ENCODE peak calls at places on chromosomes 5 and 9, in six cellular contexts. Y is sciatic nerve; G is activated CD8-positive, alpha-beta memory T cell treated with anti-CD3 and anti-CD28 coated beads, Interleukin-2, amount 10 ng/mL, durations not matched to agents 7 days and 5 days; L is heart right ventricle; J is left lobe of liver; P is omental fat pad. C is an unnamed sample.

GRCh38 chr9:88829276-88829675 is 162.0 kb upstream of the S1PR3 start:
- ATAC-seq in Y (no peak), J (no peak), L (no peak), G (peak), P (no peak), C (peak)

GRCh38 chr5:57338068-57338848 is 144.4 kb downstream of the ACTBL2 start:
- ATAC-seq in J (peak), G (no peak), P (no peak), L (no peak), Y (no peak), C (peak)

GRCh38 chr5:107933326-107933725 is 262.6 kb upstream of the EFNA5 start:
- ATAC-seq in P (no peak), G (no peak), L (no peak), Y (no peak), J (no peak), C (no peak)

GRCh38 chr9:136316271-136316751 is 11.0 kb upstream of the GPSM1 start:
- ATAC-seq in P (no peak), L (no peak), G (peak), Y (no peak), J (no peak), C (no peak)

GRCh38 chr5:83721878-83722779 is 1.5 kb upstream of the HAPLN1 start:
- ATAC-seq in L (peak), G (peak), Y (peak), P (peak), J (peak), C (peak)

GRCh38 chr5:2709996-2710689 is 41.3 kb downstream of the IRX2 start:
- ATAC-seq in G (no peak), P (no peak), Y (no peak), J (no peak), L (no peak), C (no peak)

GRCh38 chr9:76203373-76203772 is 190.9 kb downstream of the RFK start:
- ATAC-seq in J (peak), P (peak), G (no peak), L (no peak), Y (no peak), C (no peak)

GRCh38 chr9:137395666-137396010 is 27.3 kb downstream of the EXD3 start:
- ATAC-seq in P (no peak), G (no peak), J (no peak), L (no peak), Y (no peak), C (no peak)

GRCh38 chr9:29793970-29794369 is 2220.7 kb upstream of the C9orf72 start:
- ATAC-seq in L (no peak), G (no peak), Y (no peak), J (no peak), P (no peak), C (no peak)

GRCh38 chr9:72440383-72440782 is 75.4 kb upstream of the ZFAND5 start:
- ATAC-seq in J (peak), Y (peak), L (peak), G (no peak), P (no peak), C (no peak)

GRCh38 chr5:55036477-55036876 is 12.4 kb downstream of the GZMK start:
- ATAC-seq in Y (no peak), J (no peak), G (no peak), P (no peak), L (no peak), C (peak)

GRCh38 chr5:14305045-14305444 is 161.9 kb downstream of the TRIO start:
- ATAC-seq in L (peak), J (no peak), G (no peak), Y (no peak), P (no peak), C (peak)

GRCh38 chr5:132283423-132284043 is 10.7 kb upstream of the SLC22A4 start:
- ATAC-seq in P (no peak), L (peak), Y (no peak), J (peak), G (no peak), C (peak)

GRCh38 chr5:111735829-111736228 is 21.2 kb downstream of the NREP start:
- ATAC-seq in Y (no peak), G (no peak), P (peak), L (peak), J (no peak), C (peak)

GRCh38 chr9:96651626-96652025 is 3.5 kb downstream of the PRXL2C start:
- ATAC-seq in L (no peak), Y (no peak), J (no peak), G (no peak), P (no peak), C (peak)

GRCh38 chr5:31382051-31382878 is 149.6 kb downstream of the DROSHA start:
- ATAC-seq in J (no peak), G (no peak), P (no peak), Y (no peak), L (no peak), C (peak)

GRCh38 chr9:76107487-76107886 is 217.0 kb downstream of the PCSK5 start:
- ATAC-seq in G (no peak), J (no peak), L (peak), P (peak), Y (peak), C (no peak)

GRCh38 chr9:117414220-117414905 is 494 bp downstream of the ASTN2 start:
- ATAC-seq in G (no peak), J (peak), Y (peak), L (no peak), P (peak), C (peak)

C was measured in SK-N-SH treated with all-trans-retinoic acid at 6 μM for 48 hours.